ENCODE peak calls at places on chromosomes 11 and 22, in five cellular contexts. M, F, E, W and L are unnamed samples.

GRCh38 chr22:46604306-46604690 is 15.9 kb upstream of the GRAMD4 start:
- DNase-seq in F (no peak), E (no peak), M (no peak), W (no peak), L (no peak)

GRCh38 chr22:46047841-46048595 is 71.1 kb upstream of the WNT7B start:
- DNase-seq in W (no peak), M (no peak), E (no peak), F (no peak), L (no peak)

GRCh38 chr11:27331984-27332383 is 31.0 kb downstream of the CCDC34 start:
- DNase-seq in W (no peak), F (no peak), M (no peak), E (peak; percentile 21), L (no peak)

GRCh38 chr22:43580351-43580750 is 168.5 kb downstream of the MPPED1 start:
- DNase-seq in W (no peak), M (no peak), F (no peak), E (no peak), L (no peak)

GRCh38 chr11:18019650-18020049 is 6.8 kb upstream of the SERGEF start:
- DNase-seq in M (no peak), F (no peak), W (no peak), E (no peak), L (no peak)

GRCh38 chr22:42920101-42920820 is 63.2 kb upstream of the ARFGAP3 start:
- DNase-seq in M (no peak), W (no peak), E (peak; percentile 50), F (no peak), L (no peak)

GRCh38 chr22:32590556-32590955 is 115.9 kb downstream of the FBXO7 start:
- DNase-seq in M (no peak), E (peak; percentile 51), W (no peak), F (no peak), L (no peak)

GRCh38 chr22:22666307-22667091 is 22.1 kb downstream of the GGTLC2 start:
- DNase-seq in E (peak; percentile 52), M (peak; percentile 66), F (no peak), W (no peak), L (no peak)

GRCh38 chr11:1675536-1676253 is 21.3 kb upstream of the KRTAP5-6 start:
- DNase-seq in W (no peak), M (no peak), E (no peak), F (no peak), L (no peak)

GRCh38 chr11:123569387-123569786 is 85.0 kb downstream of the SCN3B start:
- DNase-seq in F (no peak), E (no peak), W (no peak), M (no peak), L (no peak)

GRCh38 chr11:14322510-14322909 is 36.5 kb downstream of the RRAS2 start:
- DNase-seq in W (no peak), F (no peak), M (no peak), E (no peak), L (no peak)

GRCh38 chr11:122642472-122642922 is 13.0 kb upstream of the UBASH3B start:
- DNase-seq in M (no peak), E (no peak), W (no peak), F (peak; percentile 29), L (no peak)

GRCh38 chr11:34068098-34068497 is 16.6 kb downstream of the CAPRIN1 start:
- DNase-seq in F (peak; percentile 81), M (no peak), W (no peak), E (no peak), L (no peak)

GRCh38 chr22:48627203-48627602 is 1200.5 kb downstream of the BRD1 start:
- DNase-seq in M (no peak), W (no peak), E (peak; percentile 74), F (no peak), L (no peak)

GRCh38 chr11:28673687-28674431 is 565.7 kb downstream of the METTL15 start:
- DNase-seq in F (no peak), W (no peak), M (no peak), E (peak; percentile 79), L (no peak)

GRCh38 chr11:6692128-6692527 is 9.0 kb upstream of the MRPL17 start:
- DNase-seq in W (no peak), E (no peak), F (no peak), M (no peak), L (no peak)

GRCh38 chr11:18721576-18722292 is 4.3 kb downstream of the IGSF22 start:
- DNase-seq in M (peak; percentile 58), W (peak; percentile 66), F (no peak), E (peak; percentile 66), L (peak; percentile 52)

GRCh38 chr22:32996702-32997101 is 61.5 kb downstream of the SYN3 start:
- DNase-seq in F (no peak), W (no peak), M (no peak), E (peak; percentile 82), L (no peak)

GRCh38 chr11:7851391-7851790 is 54.6 kb upstream of the OR5P2 start:
- DNase-seq in F (no peak), E (no peak), W (no peak), M (no peak), L (no peak)

GRCh38 chr11:74338963-74339362 is 27.5 kb upstream of the P4HA3 start:
- DNase-seq in F (no peak), E (no peak), W (no peak), M (no peak), L (no peak)

GRCh38 chr11:75795276-75796090 is 19.5 kb upstream of the UVRAG start:
- DNase-seq in M (no peak), F (no peak), W (no peak), E (no peak), L (no peak)

GRCh38 chr22:40533712-40534378 is 102.7 kb downstream of the MRTFA start:
- DNase-seq in F (no peak), W (no peak), E (peak; percentile 78), M (no peak), L (no peak)

GRCh38 chr11:123562166-123562565 is 92.3 kb downstream of the SCN3B start:
- DNase-seq in M (no peak), W (no peak), F (no peak), E (no peak), L (no peak)

GRCh38 chr11:104254347-104254746 is 90.4 kb upstream of the PDGFD start:
- DNase-seq in E (no peak), F (no peak), W (peak; percentile 71), M (peak; percentile 77), L (peak; percentile 39)

GRCh38 chr11:117701781-117702180 is 95.2 kb downstream of the DSCAML1 start:
- DNase-seq in M (no peak), F (no peak), W (no peak), E (no peak), L (no peak)

GRCh38 chr22:49784987-49785614 is 42.6 kb downstream of the BRD1 start:
- DNase-seq in W (no peak), M (no peak), F (no peak), E (no peak), L (no peak)

GRCh38 chr11:120811731-120812130 is 212.2 kb upstream of the TBCEL start:
- DNase-seq in W (no peak), M (no peak), E (peak; percentile 13), F (no peak), L (no peak)

GRCh38 chr11:130454495-130455262 is 6.2 kb downstream of the ADAMTS15 start:
- DNase-seq in E (peak; percentile 39), W (no peak), M (no peak), F (no peak), L (no peak)

GRCh38 chr11:131253142-131253884 is 117.1 kb upstream of the NTM start:
- DNase-seq in W (no peak), M (no peak), F (no peak), E (no peak), L (no peak)

GRCh38 chr11:128692750-128693578 is 908 bp upstream of the FLI1 start:
- DNase-seq in E (peak; percentile 53), F (no peak), M (no peak), W (no peak), L (no peak)